ENCODE peak calls at places on chromosomes 5 and 9, in eight cellular contexts. One of them, this sample, is unnamed.

GRCh38 chr9:136656339-136656738 is 6.4 kb upstream of the EGFL7 start:
- DNase-seq in kidney epithelial cell: no peak
- DNase-seq in CD8-positive, alpha-beta T cell: no peak
- DNase-seq in thyroid gland: no peak
- DNase-seq in astrocyte: no peak
- DNase-seq in hepatocyte: no peak
- DNase-seq in pancreas: no peak
- DNase-seq in left ventricle myocardium inferior: no peak
- DNase-seq in this sample: no peak

GRCh38 chr5:30849801-30850370 is 343.6 kb upstream of the CDH6 start:
- DNase-seq in astrocyte: peak; percentile 95
- DNase-seq in kidney epithelial cell: peak; percentile 97
- DNase-seq in hepatocyte: no peak
- DNase-seq in CD8-positive, alpha-beta T cell: no peak
- DNase-seq in left ventricle myocardium inferior: no peak
- DNase-seq in pancreas: no peak
- DNase-seq in thyroid gland: no peak
- DNase-seq in this sample: no peak

GRCh38 chr5:96516631-96517071 is 83.6 kb upstream of the PCSK1 start:
- DNase-seq in thyroid gland: no peak
- DNase-seq in astrocyte: peak; percentile 67
- DNase-seq in left ventricle myocardium inferior: no peak
- DNase-seq in CD8-positive, alpha-beta T cell: no peak
- DNase-seq in kidney epithelial cell: no peak
- DNase-seq in hepatocyte: no peak
- DNase-seq in pancreas: no peak
- DNase-seq in this sample: no peak

GRCh38 chr5:158051036-158051435 is 192.1 kb upstream of the CLINT1 start:
- DNase-seq in astrocyte: peak; percentile 44
- DNase-seq in thyroid gland: no peak
- DNase-seq in left ventricle myocardium inferior: no peak
- DNase-seq in hepatocyte: no peak
- DNase-seq in CD8-positive, alpha-beta T cell: no peak
- DNase-seq in pancreas: no peak
- DNase-seq in kidney epithelial cell: no peak
- DNase-seq in this sample: no peak

GRCh38 chr5:126693806-126694205 is 83.1 kb upstream of the LMNB1 start:
- DNase-seq in CD8-positive, alpha-beta T cell: no peak
- DNase-seq in thyroid gland: no peak
- DNase-seq in pancreas: no peak
- DNase-seq in astrocyte: no peak
- DNase-seq in kidney epithelial cell: no peak
- DNase-seq in left ventricle myocardium inferior: no peak
- DNase-seq in hepatocyte: no peak
- DNase-seq in this sample: no peak

GRCh38 chr5:163269624-163270023 is 167.8 kb upstream of the CCNG1 start:
- DNase-seq in hepatocyte: peak; percentile 46
- DNase-seq in astrocyte: peak; percentile 22
- DNase-seq in kidney epithelial cell: no peak
- DNase-seq in CD8-positive, alpha-beta T cell: no peak
- DNase-seq in pancreas: no peak
- DNase-seq in left ventricle myocardium inferior: no peak
- DNase-seq in thyroid gland: no peak
- DNase-seq in this sample: no peak

GRCh38 chr5:174327317-174327864 is 281.9 kb downstream of the NSG2 start:
- DNase-seq in thyroid gland: peak; percentile 13
- DNase-seq in left ventricle myocardium inferior: peak; percentile 56
- DNase-seq in pancreas: peak; percentile 80
- DNase-seq in CD8-positive, alpha-beta T cell: peak; percentile 22
- DNase-seq in kidney epithelial cell: peak; percentile 19
- DNase-seq in hepatocyte: peak; percentile 93
- DNase-seq in astrocyte: peak; percentile 73
- DNase-seq in this sample: no peak

GRCh38 chr5:2423634-2424033 is 327.8 kb downstream of the IRX2 start:
- DNase-seq in CD8-positive, alpha-beta T cell: no peak
- DNase-seq in thyroid gland: no peak
- DNase-seq in kidney epithelial cell: no peak
- DNase-seq in astrocyte: no peak
- DNase-seq in pancreas: no peak
- DNase-seq in left ventricle myocardium inferior: no peak
- DNase-seq in hepatocyte: no peak
- DNase-seq in this sample: no peak

GRCh38 chr9:86983260-86984255 is 36.3 kb upstream of the GAS1 start:
- DNase-seq in CD8-positive, alpha-beta T cell: no peak
- DNase-seq in astrocyte: peak; percentile 84
- DNase-seq in pancreas: no peak
- DNase-seq in thyroid gland: no peak
- DNase-seq in hepatocyte: no peak
- DNase-seq in kidney epithelial cell: no peak
- DNase-seq in left ventricle myocardium inferior: peak; percentile 17
- DNase-seq in this sample: peak; percentile 49

GRCh38 chr9:137456061-137456863 is 2.9 kb downstream of the NSMF start:
- DNase-seq in CD8-positive, alpha-beta T cell: peak; percentile 3
- DNase-seq in left ventricle myocardium inferior: no peak
- DNase-seq in astrocyte: peak; percentile 67
- DNase-seq in hepatocyte: no peak
- DNase-seq in kidney epithelial cell: peak; percentile 37
- DNase-seq in thyroid gland: no peak
- DNase-seq in pancreas: peak; percentile 35
- DNase-seq in this sample: peak; percentile 21

GRCh38 chr5:1718669-1719068 is 81.0 kb downstream of the MRPL36 start:
- DNase-seq in kidney epithelial cell: no peak
- DNase-seq in astrocyte: no peak
- DNase-seq in left ventricle myocardium inferior: no peak
- DNase-seq in thyroid gland: no peak
- DNase-seq in hepatocyte: no peak
- DNase-seq in pancreas: no peak
- DNase-seq in CD8-positive, alpha-beta T cell: no peak
- DNase-seq in this sample: no peak

GRCh38 chr9:18405240-18405639 is 68.7 kb upstream of the ADAMTSL1 start:
- DNase-seq in pancreas: no peak
- DNase-seq in CD8-positive, alpha-beta T cell: no peak
- DNase-seq in hepatocyte: no peak
- DNase-seq in thyroid gland: no peak
- DNase-seq in left ventricle myocardium inferior: no peak
- DNase-seq in astrocyte: no peak
- DNase-seq in kidney epithelial cell: no peak
- DNase-seq in this sample: no peak

GRCh38 chr5:95861858-95862561 is 39.5 kb upstream of the GLRX start:
- DNase-seq in CD8-positive, alpha-beta T cell: peak; percentile 24
- DNase-seq in astrocyte: peak; percentile 91
- DNase-seq in kidney epithelial cell: no peak
- DNase-seq in thyroid gland: no peak
- DNase-seq in hepatocyte: peak; percentile 66
- DNase-seq in left ventricle myocardium inferior: no peak
- DNase-seq in pancreas: no peak
- DNase-seq in this sample: no peak

GRCh38 chr5:169197343-169197742 is 103.6 kb downstream of the SLIT3 start:
- DNase-seq in CD8-positive, alpha-beta T cell: no peak
- DNase-seq in thyroid gland: peak; percentile 42
- DNase-seq in pancreas: no peak
- DNase-seq in kidney epithelial cell: no peak
- DNase-seq in hepatocyte: peak; percentile 37
- DNase-seq in astrocyte: no peak
- DNase-seq in left ventricle myocardium inferior: no peak
- DNase-seq in this sample: no peak

GRCh38 chr5:137365126-137365865 is 133.8 kb downstream of the SPOCK1 start:
- DNase-seq in pancreas: no peak
- DNase-seq in left ventricle myocardium inferior: no peak
- DNase-seq in hepatocyte: no peak
- DNase-seq in astrocyte: peak; percentile 53
- DNase-seq in thyroid gland: no peak
- DNase-seq in CD8-positive, alpha-beta T cell: no peak
- DNase-seq in kidney epithelial cell: no peak
- DNase-seq in this sample: no peak

GRCh38 chr5:133870661-133871060 is 97.8 kb downstream of the C5orf15 start:
- DNase-seq in kidney epithelial cell: peak; percentile 58
- DNase-seq in thyroid gland: no peak
- DNase-seq in CD8-positive, alpha-beta T cell: no peak
- DNase-seq in hepatocyte: no peak
- DNase-seq in left ventricle myocardium inferior: no peak
- DNase-seq in astrocyte: peak; percentile 98
- DNase-seq in pancreas: no peak
- DNase-seq in this sample: no peak

GRCh38 chr5:132026516-132027008 is 15.1 kb upstream of the ACSL6 start:
- DNase-seq in astrocyte: no peak
- DNase-seq in pancreas: no peak
- DNase-seq in left ventricle myocardium inferior: no peak
- DNase-seq in thyroid gland: no peak
- DNase-seq in kidney epithelial cell: no peak
- DNase-seq in CD8-positive, alpha-beta T cell: peak; percentile 55
- DNase-seq in hepatocyte: no peak
- DNase-seq in this sample: no peak

GRCh38 chr5:66596791-66597757 is 881 bp downstream of the MAST4 start:
- DNase-seq in left ventricle myocardium inferior: peak; percentile 57
- DNase-seq in astrocyte: peak; percentile 25
- DNase-seq in CD8-positive, alpha-beta T cell: no peak
- DNase-seq in pancreas: peak; percentile 79
- DNase-seq in kidney epithelial cell: no peak
- DNase-seq in thyroid gland: peak; percentile 49
- DNase-seq in hepatocyte: peak; percentile 44
- DNase-seq in this sample: peak; percentile 62

GRCh38 chr9:28853487-28853886 is 1280.2 kb upstream of the C9orf72 start:
- DNase-seq in thyroid gland: no peak
- DNase-seq in pancreas: no peak
- DNase-seq in CD8-positive, alpha-beta T cell: no peak
- DNase-seq in left ventricle myocardium inferior: no peak
- DNase-seq in hepatocyte: no peak
- DNase-seq in astrocyte: no peak
- DNase-seq in kidney epithelial cell: no peak
- DNase-seq in this sample: no peak

GRCh38 chr9:127398715-127399400 is 1.9 kb downstream of the SLC2A8 start:
- DNase-seq in astrocyte: no peak
- DNase-seq in CD8-positive, alpha-beta T cell: no peak
- DNase-seq in pancreas: no peak
- DNase-seq in hepatocyte: no peak
- DNase-seq in thyroid gland: no peak
- DNase-seq in left ventricle myocardium inferior: no peak
- DNase-seq in kidney epithelial cell: no peak
- DNase-seq in this sample: no peak
- H3K27me3 ChIP-seq in astrocyte: peaks cover 18% of the 10 kb centered on the region
- H3K27me3 ChIP-seq in CD8-positive, alpha-beta T cell: peaks cover 34% of the 10 kb centered on the region
- H3K27me3 ChIP-seq in pancreas: no peaks in the 10 kb centered on the region
- H3K27me3 ChIP-seq in hepatocyte: no peaks in the 10 kb centered on the region
- H3K27me3 ChIP-seq in thyroid gland: no peaks in the 10 kb centered on the region
- H3K27me3 ChIP-seq in left ventricle myocardium inferior: no peaks in the 10 kb centered on the region
- H3K27me3 ChIP-seq in kidney epithelial cell: no peaks in the 10 kb centered on the region
- H3K27me3 ChIP-seq in this sample: no peaks in the 10 kb centered on the region

GRCh38 chr5:87403899-87404298 is 8.8 kb downstream of the CCNH start:
- DNase-seq in hepatocyte: no peak
- DNase-seq in kidney epithelial cell: no peak
- DNase-seq in pancreas: no peak
- DNase-seq in left ventricle myocardium inferior: no peak
- DNase-seq in thyroid gland: no peak
- DNase-seq in CD8-positive, alpha-beta T cell: no peak
- DNase-seq in astrocyte: no peak
- DNase-seq in this sample: no peak

GRCh38 chr5:87400305-87400899 is 12.3 kb downstream of the CCNH start:
- DNase-seq in left ventricle myocardium inferior: no peak
- DNase-seq in hepatocyte: peak; percentile 17
- DNase-seq in thyroid gland: no peak
- DNase-seq in pancreas: no peak
- DNase-seq in CD8-positive, alpha-beta T cell: no peak
- DNase-seq in kidney epithelial cell: no peak
- DNase-seq in astrocyte: peak; percentile 22
- DNase-seq in this sample: no peak

GRCh38 chr5:87399720-87400119 is 13.0 kb downstream of the CCNH start:
- DNase-seq in hepatocyte: no peak
- DNase-seq in left ventricle myocardium inferior: no peak
- DNase-seq in kidney epithelial cell: no peak
- DNase-seq in pancreas: no peak
- DNase-seq in astrocyte: no peak
- DNase-seq in CD8-positive, alpha-beta T cell: no peak
- DNase-seq in thyroid gland: no peak
- DNase-seq in this sample: no peak

GRCh38 chr5:87403409-87403808 is 9.3 kb downstream of the CCNH start:
- DNase-seq in CD8-positive, alpha-beta T cell: peak; percentile 9
- DNase-seq in pancreas: no peak
- DNase-seq in astrocyte: no peak
- DNase-seq in left ventricle myocardium inferior: no peak
- DNase-seq in thyroid gland: no peak
- DNase-seq in kidney epithelial cell: no peak
- DNase-seq in hepatocyte: no peak
- DNase-seq in this sample: no peak

GRCh38 chr5:87401626-87402025 is 11.1 kb downstream of the CCNH start:
- DNase-seq in pancreas: no peak
- DNase-seq in CD8-positive, alpha-beta T cell: no peak
- DNase-seq in thyroid gland: no peak
- DNase-seq in left ventricle myocardium inferior: no peak
- DNase-seq in astrocyte: no peak
- DNase-seq in kidney epithelial cell: no peak
- DNase-seq in hepatocyte: no peak
- DNase-seq in this sample: no peak
- H3K36me3 ChIP-seq in pancreas: peaks cover 38% of the 10 kb centered on the region
- H3K36me3 ChIP-seq in CD8-positive, alpha-beta T cell: peaks cover 40% of the 10 kb centered on the region
- H3K36me3 ChIP-seq in thyroid gland: peaks cover 28% of the 10 kb centered on the region
- H3K36me3 ChIP-seq in left ventricle myocardium inferior: peaks cover 85% of the 10 kb centered on the region
- H3K36me3 ChIP-seq in astrocyte: peaks cover 64% of the 10 kb centered on the region
- H3K36me3 ChIP-seq in kidney epithelial cell: peaks cover 2% of the 10 kb centered on the region
- H3K36me3 ChIP-seq in hepatocyte: no peaks in the 10 kb centered on the region
- H3K36me3 ChIP-seq in this sample: no peaks in the 10 kb centered on the region

GRCh38 chr9:133133680-133134418 is 12.8 kb upstream of the RALGDS start:
- DNase-seq in kidney epithelial cell: peak; percentile 90
- DNase-seq in thyroid gland: peak; percentile 80
- DNase-seq in hepatocyte: peak; percentile 94
- DNase-seq in left ventricle myocardium inferior: peak; percentile 83
- DNase-seq in CD8-positive, alpha-beta T cell: peak; percentile 88
- DNase-seq in astrocyte: peak; percentile 94
- DNase-seq in pancreas: peak; percentile 97
- DNase-seq in this sample: peak; percentile 79
- TF ChIP-seq CTCF in kidney epithelial cell: no peak
- TF ChIP-seq CTCF in thyroid gland: no peak
- TF ChIP-seq CTCF in hepatocyte: no peak
- TF ChIP-seq CTCF in left ventricle myocardium inferior: peak; percentile 14
- TF ChIP-seq CTCF in CD8-positive, alpha-beta T cell: no peak
- TF ChIP-seq CTCF in astrocyte: no peak
- TF ChIP-seq CTCF in pancreas: no peak
- TF ChIP-seq CTCF in this sample: no peak

GRCh38 chr5:73435640-73436534 is 12.7 kb downstream of the FOXD1 start:
- DNase-seq in pancreas: no peak
- DNase-seq in thyroid gland: no peak
- DNase-seq in kidney epithelial cell: no peak
- DNase-seq in left ventricle myocardium inferior: no peak
- DNase-seq in astrocyte: no peak
- DNase-seq in CD8-positive, alpha-beta T cell: no peak
- DNase-seq in hepatocyte: no peak
- DNase-seq in this sample: no peak

GRCh38 chr5:73437126-73438047 is 11.2 kb downstream of the FOXD1 start:
- DNase-seq in hepatocyte: peak; percentile 42
- DNase-seq in CD8-positive, alpha-beta T cell: no peak
- DNase-seq in kidney epithelial cell: peak; percentile 49
- DNase-seq in astrocyte: peak; percentile 79
- DNase-seq in thyroid gland: no peak
- DNase-seq in pancreas: peak; percentile 55
- DNase-seq in left ventricle myocardium inferior: no peak
- DNase-seq in this sample: no peak

GRCh38 chr5:73434921-73435320 is 13.7 kb downstream of the FOXD1 start:
- DNase-seq in thyroid gland: no peak
- DNase-seq in astrocyte: no peak
- DNase-seq in pancreas: no peak
- DNase-seq in left ventricle myocardium inferior: no peak
- DNase-seq in CD8-positive, alpha-beta T cell: no peak
- DNase-seq in kidney epithelial cell: no peak
- DNase-seq in hepatocyte: no peak
- DNase-seq in this sample: no peak

GRCh38 chr5:73438048-73438896 is 10.3 kb downstream of the FOXD1 start:
- DNase-seq in pancreas: no peak
- DNase-seq in astrocyte: no peak
- DNase-seq in thyroid gland: no peak
- DNase-seq in kidney epithelial cell: no peak
- DNase-seq in CD8-positive, alpha-beta T cell: no peak
- DNase-seq in left ventricle myocardium inferior: no peak
- DNase-seq in hepatocyte: no peak
- DNase-seq in this sample: no peak

GRCh38 chr5:73436535-73437125 is 11.9 kb downstream of the FOXD1 start:
- DNase-seq in pancreas: peak; percentile 69
- DNase-seq in kidney epithelial cell: no peak
- DNase-seq in astrocyte: no peak
- DNase-seq in thyroid gland: no peak
- DNase-seq in hepatocyte: peak; percentile 21
- DNase-seq in CD8-positive, alpha-beta T cell: no peak
- DNase-seq in left ventricle myocardium inferior: no peak
- DNase-seq in this sample: no peak
- H3K27me3 ChIP-seq in pancreas: peaks cover 59% of the 10 kb centered on the region
- H3K27me3 ChIP-seq in kidney epithelial cell: no peaks in the 10 kb centered on the region
- H3K27me3 ChIP-seq in astrocyte: no peaks in the 10 kb centered on the region
- H3K27me3 ChIP-seq in thyroid gland: peaks cover 63% of the 10 kb centered on the region
- H3K27me3 ChIP-seq in hepatocyte: peaks cover 96% of the 10 kb centered on the region
- H3K27me3 ChIP-seq in CD8-positive, alpha-beta T cell: peaks cover 59% of the 10 kb centered on the region
- H3K27me3 ChIP-seq in left ventricle myocardium inferior: peaks cover 99% of the 10 kb centered on the region
- H3K27me3 ChIP-seq in this sample: peaks cover 16% of the 10 kb centered on the region